ENCODE peak calls at places on chromosomes 13 and 19, in six cellular contexts. One of them, this sample, is unnamed.

GRCh38 chr19:58356236-58356970 is 3.1 kb upstream of the A1BG start:
- DNase-seq in spleen: no peak
- DNase-seq in stomach: no peak
- DNase-seq in body of pancreas: no peak
- DNase-seq in GM12878: no peak
- DNase-seq in breast epithelium: no peak
- DNase-seq in this sample: no peak

GRCh38 chr13:42990147-42990990 is 1.7 kb downstream of the EPSTI1 start:
- DNase-seq in stomach: no peak
- DNase-seq in spleen: no peak
- DNase-seq in GM12878: no peak
- DNase-seq in breast epithelium: no peak
- DNase-seq in body of pancreas: no peak
- DNase-seq in this sample: no peak

GRCh38 chr19:46069841-46070341 is 29.1 kb upstream of the IGFL4 start:
- DNase-seq in GM12878: no peak
- DNase-seq in stomach: no peak
- DNase-seq in body of pancreas: no peak
- DNase-seq in breast epithelium: no peak
- DNase-seq in spleen: no peak
- DNase-seq in this sample: no peak

GRCh38 chr13:45162821-45163220 is 38.0 kb downstream of the KCTD4 start:
- DNase-seq in spleen: no peak
- DNase-seq in body of pancreas: no peak
- DNase-seq in stomach: no peak
- DNase-seq in GM12878: no peak
- DNase-seq in breast epithelium: no peak
- DNase-seq in this sample: no peak

GRCh38 chr19:2315818-2316353 is 7.9 kb upstream of the LINGO3 start:
- DNase-seq in breast epithelium: no peak
- DNase-seq in GM12878: no peak
- DNase-seq in spleen: peak
- DNase-seq in body of pancreas: peak
- DNase-seq in stomach: peak
- DNase-seq in this sample: no peak

GRCh38 chr13:49400755-49401659 is 42.9 kb downstream of the CAB39L start:
- DNase-seq in body of pancreas: peak
- DNase-seq in spleen: no peak
- DNase-seq in GM12878: no peak
- DNase-seq in stomach: peak
- DNase-seq in breast epithelium: peak
- DNase-seq in this sample: no peak

GRCh38 chr19:3601021-3601420 is 5.7 kb downstream of the TBXA2R start:
- DNase-seq in breast epithelium: no peak
- DNase-seq in stomach: no peak
- DNase-seq in spleen: no peak
- DNase-seq in GM12878: no peak
- DNase-seq in body of pancreas: no peak
- DNase-seq in this sample: no peak

GRCh38 chr19:39424934-39425333 is 10.8 kb downstream of the RPS16 start:
- DNase-seq in breast epithelium: no peak
- DNase-seq in stomach: no peak
- DNase-seq in GM12878: no peak
- DNase-seq in body of pancreas: no peak
- DNase-seq in spleen: peak
- DNase-seq in this sample: no peak

GRCh38 chr19:1923319-1923718 is 17.7 kb upstream of the CSNK1G2 start:
- DNase-seq in GM12878: no peak
- DNase-seq in spleen: no peak
- DNase-seq in breast epithelium: no peak
- DNase-seq in body of pancreas: no peak
- DNase-seq in stomach: no peak
- DNase-seq in this sample: no peak

GRCh38 chr19:1773173-1773572 is 19.9 kb downstream of the ONECUT3 start:
- DNase-seq in body of pancreas: no peak
- DNase-seq in GM12878: no peak
- DNase-seq in stomach: no peak
- DNase-seq in breast epithelium: no peak
- DNase-seq in spleen: no peak
- DNase-seq in this sample: no peak

GRCh38 chr13:35057858-35058257 is 115.8 kb downstream of the NBEA start:
- DNase-seq in stomach: no peak
- DNase-seq in spleen: no peak
- DNase-seq in GM12878: no peak
- DNase-seq in breast epithelium: no peak
- DNase-seq in body of pancreas: no peak
- DNase-seq in this sample: no peak

GRCh38 chr19:51025809-51026553 is 435 bp downstream of the KLK11 start:
- DNase-seq in spleen: no peak
- DNase-seq in body of pancreas: peak
- DNase-seq in GM12878: no peak
- DNase-seq in stomach: peak
- DNase-seq in breast epithelium: no peak
- DNase-seq in this sample: no peak

GRCh38 chr13:113091891-113092775 is 13.5 kb upstream of the F7 start:
- DNase-seq in stomach: no peak
- DNase-seq in breast epithelium: no peak
- DNase-seq in body of pancreas: no peak
- DNase-seq in spleen: peak
- DNase-seq in GM12878: no peak
- DNase-seq in this sample: no peak

GRCh38 chr19:39411832-39412099 is 703 bp upstream of the PLEKHG2 start:
- DNase-seq in stomach: peak
- DNase-seq in body of pancreas: peak
- DNase-seq in GM12878: peak
- DNase-seq in spleen: peak
- DNase-seq in breast epithelium: peak
- DNase-seq in this sample: no peak

GRCh38 chr13:93158565-93158964 is 68.0 kb upstream of the GPC6 start:
- DNase-seq in GM12878: no peak
- DNase-seq in spleen: no peak
- DNase-seq in stomach: no peak
- DNase-seq in body of pancreas: no peak
- DNase-seq in breast epithelium: no peak
- DNase-seq in this sample: no peak

GRCh38 chr13:33524086-33524485 is 238.5 kb upstream of the STARD13 start:
- DNase-seq in breast epithelium: no peak
- DNase-seq in spleen: no peak
- DNase-seq in stomach: no peak
- DNase-seq in GM12878: no peak
- DNase-seq in body of pancreas: peak
- DNase-seq in this sample: no peak

GRCh38 chr13:32255744-32256120 is 59.4 kb downstream of the ZAR1L start:
- DNase-seq in stomach: no peak
- DNase-seq in spleen: no peak
- DNase-seq in GM12878: no peak
- DNase-seq in breast epithelium: no peak
- DNase-seq in body of pancreas: no peak
- DNase-seq in this sample: no peak

GRCh38 chr13:102903659-102904407 is 58.0 kb downstream of the ERCC5 start:
- DNase-seq in spleen: no peak
- DNase-seq in breast epithelium: no peak
- DNase-seq in body of pancreas: no peak
- DNase-seq in stomach: no peak
- DNase-seq in GM12878: no peak
- DNase-seq in this sample: no peak

GRCh38 chr19:2148482-2149135 is 2.8 kb downstream of the AP3D1 start:
- DNase-seq in spleen: no peak
- DNase-seq in body of pancreas: no peak
- DNase-seq in GM12878: no peak
- DNase-seq in stomach: no peak
- DNase-seq in breast epithelium: no peak
- DNase-seq in this sample: no peak

GRCh38 chr19:52188822-52189744 is 769 bp upstream of the PPP2R1A start:
- DNase-seq in spleen: peak
- DNase-seq in GM12878: no peak
- DNase-seq in body of pancreas: no peak
- DNase-seq in stomach: no peak
- DNase-seq in breast epithelium: peak
- DNase-seq in this sample: peak
- TF ChIP-seq POLR2A in spleen: peak
- TF ChIP-seq POLR2A in GM12878: no peak
- TF ChIP-seq POLR2A in body of pancreas: no peak
- TF ChIP-seq POLR2A in stomach: no peak
- TF ChIP-seq POLR2A in breast epithelium: peak
- TF ChIP-seq POLR2A in this sample: peak

GRCh38 chr19:461664-462551 is 1.1 kb upstream of the SHC2 start:
- DNase-seq in stomach: peak
- DNase-seq in spleen: no peak
- DNase-seq in body of pancreas: peak
- DNase-seq in breast epithelium: peak
- DNase-seq in GM12878: no peak
- DNase-seq in this sample: no peak
- TF ChIP-seq POLR2A in stomach: no peak
- TF ChIP-seq POLR2A in spleen: no peak
- TF ChIP-seq POLR2A in body of pancreas: peak
- TF ChIP-seq POLR2A in breast epithelium: no peak
- TF ChIP-seq POLR2A in GM12878: no peak
- TF ChIP-seq POLR2A in this sample: no peak

GRCh38 chr13:110913911-110914292 is 967 bp downstream of the ANKRD10 start:
- DNase-seq in GM12878: no peak
- DNase-seq in breast epithelium: peak
- DNase-seq in stomach: no peak
- DNase-seq in body of pancreas: no peak
- DNase-seq in spleen: no peak
- DNase-seq in this sample: no peak

GRCh38 chr13:110916671-110917142 is 1.8 kb upstream of the ANKRD10 start:
- DNase-seq in body of pancreas: no peak
- DNase-seq in GM12878: no peak
- DNase-seq in stomach: no peak
- DNase-seq in breast epithelium: peak
- DNase-seq in spleen: no peak
- DNase-seq in this sample: no peak

GRCh38 chr13:110914293-110915056 is 394 bp downstream of the ANKRD10 start:
- DNase-seq in breast epithelium: peak
- DNase-seq in stomach: peak
- DNase-seq in body of pancreas: peak
- DNase-seq in spleen: peak
- DNase-seq in GM12878: no peak
- DNase-seq in this sample: no peak

GRCh38 chr13:110915874-110916670 is 1.2 kb upstream of the ANKRD10 start:
- DNase-seq in spleen: no peak
- DNase-seq in body of pancreas: no peak
- DNase-seq in breast epithelium: no peak
- DNase-seq in GM12878: no peak
- DNase-seq in stomach: no peak
- DNase-seq in this sample: no peak

DNA sequence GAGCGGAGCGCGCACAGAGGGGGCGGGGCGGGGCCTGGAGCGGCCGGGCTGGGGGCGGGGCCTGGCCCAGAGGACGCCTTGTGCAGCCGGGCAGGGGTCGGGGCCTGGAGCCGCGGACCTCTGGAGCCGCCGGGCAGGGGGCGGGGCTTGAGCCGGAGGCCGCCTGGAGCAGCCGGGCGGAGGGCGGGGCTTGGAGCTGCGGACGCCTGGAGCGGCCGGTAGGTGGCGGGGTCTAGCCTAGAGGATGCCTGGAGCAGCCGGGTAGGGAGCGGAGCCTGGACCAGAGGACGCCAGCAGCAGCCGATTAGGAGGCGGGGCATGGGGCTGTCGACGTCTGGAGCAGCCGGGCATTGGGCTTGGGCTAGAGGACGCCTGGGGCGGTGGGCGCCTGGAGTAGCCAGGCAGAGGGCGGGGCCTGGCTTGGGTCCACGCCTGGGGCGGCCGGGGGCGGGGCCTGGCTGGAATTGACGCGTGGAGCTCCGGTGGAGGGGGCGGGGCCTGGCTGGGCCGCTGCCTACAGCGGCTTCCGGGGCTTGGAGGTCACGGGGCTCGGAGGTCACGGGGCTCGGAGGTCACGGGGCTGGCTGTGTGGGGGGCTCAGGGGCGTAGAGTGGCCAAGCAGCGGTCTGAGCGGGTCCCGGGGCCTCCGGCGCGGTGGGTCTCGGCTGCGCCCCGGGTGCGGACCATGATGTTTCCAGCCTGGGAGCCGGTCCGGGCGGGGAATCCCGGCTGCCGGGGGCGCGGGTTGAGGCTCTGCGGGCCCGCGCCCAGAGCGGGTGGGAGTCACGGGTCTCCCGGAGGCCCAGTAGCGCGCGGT is at the start of gene ANKRD10:
- DNase-seq in GM12878: peak
- DNase-seq in body of pancreas: peak
- DNase-seq in spleen: peak
- DNase-seq in stomach: peak
- DNase-seq in breast epithelium: peak
- DNase-seq in this sample: peak
- TF ChIP-seq POLR2A in GM12878: peak
- TF ChIP-seq POLR2A in body of pancreas: peak
- TF ChIP-seq POLR2A in spleen: peak
- TF ChIP-seq POLR2A in stomach: no peak
- TF ChIP-seq POLR2A in breast epithelium: peak
- TF ChIP-seq POLR2A in this sample: no peak

GRCh38 chr13:59710416-59710815 is 453.3 kb downstream of the DIAPH3 start:
- DNase-seq in body of pancreas: no peak
- DNase-seq in spleen: no peak
- DNase-seq in breast epithelium: no peak
- DNase-seq in stomach: no peak
- DNase-seq in GM12878: no peak
- DNase-seq in this sample: no peak
- TF ChIP-seq POLR2A in body of pancreas: no peak
- TF ChIP-seq POLR2A in spleen: no peak
- TF ChIP-seq POLR2A in breast epithelium: no peak
- TF ChIP-seq POLR2A in stomach: no peak
- TF ChIP-seq POLR2A in GM12878: no peak
- TF ChIP-seq POLR2A in this sample: no peak

This sample was measured in vagina.